ENCODE peak calls at places on chromosomes 4 and X, in seven cellular contexts. One of them, this sample, is unnamed.

GRCh38 chrX:134933911-134934310 is 56.9 kb upstream of the SMIM10 start:
- DNase-seq in AG04450: no peak
- DNase-seq in dorsolateral prefrontal cortex: no peak
- DNase-seq in pancreas: no peak
- DNase-seq in kidney epithelial cell: no peak
- DNase-seq in gastrocnemius medialis: no peak
- DNase-seq in testis: no peak
- DNase-seq in this sample: no peak

GRCh38 chr4:140049924-140050681 is 103.9 kb downstream of the MAML3 start:
- DNase-seq in testis: peak; percentile 32
- DNase-seq in kidney epithelial cell: no peak
- DNase-seq in gastrocnemius medialis: no peak
- DNase-seq in dorsolateral prefrontal cortex: no peak
- DNase-seq in pancreas: no peak
- DNase-seq in AG04450: no peak
- DNase-seq in this sample: no peak

GRCh38 chr4:103719320-103720204 is at the start of gene TACR3:
- DNase-seq in testis: peak; percentile 14
- DNase-seq in pancreas: no peak
- DNase-seq in gastrocnemius medialis: no peak
- DNase-seq in dorsolateral prefrontal cortex: no peak
- DNase-seq in AG04450: no peak
- DNase-seq in kidney epithelial cell: no peak
- DNase-seq in this sample: no peak

GRCh38 chrX:19728915-19729314 is 158.5 kb downstream of the SH3KBP1 start:
- DNase-seq in dorsolateral prefrontal cortex: no peak
- DNase-seq in AG04450: no peak
- DNase-seq in pancreas: no peak
- DNase-seq in testis: no peak
- DNase-seq in kidney epithelial cell: no peak
- DNase-seq in gastrocnemius medialis: no peak
- DNase-seq in this sample: no peak

GRCh38 chrX:54798137-54798536 is at the start of gene ITIH6:
- DNase-seq in pancreas: no peak
- DNase-seq in AG04450: no peak
- DNase-seq in kidney epithelial cell: no peak
- DNase-seq in testis: no peak
- DNase-seq in gastrocnemius medialis: no peak
- DNase-seq in dorsolateral prefrontal cortex: no peak
- DNase-seq in this sample: no peak

GRCh38 chrX:68941385-68941952 is 112.6 kb downstream of the EFNB1 start:
- DNase-seq in kidney epithelial cell: no peak
- DNase-seq in testis: no peak
- DNase-seq in pancreas: no peak
- DNase-seq in gastrocnemius medialis: no peak
- DNase-seq in AG04450: no peak
- DNase-seq in dorsolateral prefrontal cortex: no peak
- DNase-seq in this sample: no peak

GRCh38 chr4:38672247-38673071 is 8.5 kb downstream of the KLF3 start:
- DNase-seq in gastrocnemius medialis: no peak
- DNase-seq in testis: no peak
- DNase-seq in kidney epithelial cell: no peak
- DNase-seq in AG04450: no peak
- DNase-seq in pancreas: no peak
- DNase-seq in dorsolateral prefrontal cortex: no peak
- DNase-seq in this sample: no peak

GRCh38 chrX:32571579-32571978 is 639.8 kb downstream of the DMD start:
- DNase-seq in testis: no peak
- DNase-seq in dorsolateral prefrontal cortex: no peak
- DNase-seq in kidney epithelial cell: no peak
- DNase-seq in gastrocnemius medialis: no peak
- DNase-seq in pancreas: no peak
- DNase-seq in AG04450: no peak
- DNase-seq in this sample: no peak

GRCh38 chrX:153609917-153610833 is 11.2 kb upstream of the CCNQ start:
- DNase-seq in AG04450: peak; percentile 18
- DNase-seq in pancreas: peak; percentile 75
- DNase-seq in gastrocnemius medialis: peak; percentile 47
- DNase-seq in testis: peak; percentile 81
- DNase-seq in dorsolateral prefrontal cortex: peak; percentile 78
- DNase-seq in kidney epithelial cell: peak; percentile 1
- DNase-seq in this sample: peak; percentile 23

GRCh38 chr4:174244441-174244840 is 39.0 kb downstream of the FBXO8 start:
- DNase-seq in kidney epithelial cell: no peak
- DNase-seq in pancreas: no peak
- DNase-seq in testis: no peak
- DNase-seq in dorsolateral prefrontal cortex: no peak
- DNase-seq in AG04450: no peak
- DNase-seq in gastrocnemius medialis: no peak
- DNase-seq in this sample: no peak

GRCh38 chr4:166501941-166502382 is 628.9 kb downstream of the TLL1 start:
- DNase-seq in AG04450: no peak
- DNase-seq in gastrocnemius medialis: no peak
- DNase-seq in kidney epithelial cell: no peak
- DNase-seq in pancreas: peak; percentile 21
- DNase-seq in dorsolateral prefrontal cortex: no peak
- DNase-seq in testis: peak; percentile 75
- DNase-seq in this sample: no peak

GRCh38 chrX:131633285-131633917 is 89.5 kb downstream of the OR13H1 start:
- DNase-seq in gastrocnemius medialis: peak; percentile 15
- DNase-seq in AG04450: no peak
- DNase-seq in pancreas: peak; percentile 41
- DNase-seq in kidney epithelial cell: peak; percentile 2
- DNase-seq in testis: peak; percentile 64
- DNase-seq in dorsolateral prefrontal cortex: no peak
- DNase-seq in this sample: peak; percentile 32

GRCh38 chr4:3294401-3295241 is 1.8 kb downstream of the RGS12 start:
- DNase-seq in AG04450: no peak
- DNase-seq in kidney epithelial cell: no peak
- DNase-seq in testis: no peak
- DNase-seq in pancreas: no peak
- DNase-seq in gastrocnemius medialis: no peak
- DNase-seq in dorsolateral prefrontal cortex: no peak
- DNase-seq in this sample: no peak

GRCh38 chrX:336227-336626 is 17.6 kb upstream of the GTPBP6 start:
- DNase-seq in testis: no peak
- DNase-seq in kidney epithelial cell: no peak
- DNase-seq in gastrocnemius medialis: no peak
- DNase-seq in pancreas: no peak
- DNase-seq in AG04450: no peak
- DNase-seq in dorsolateral prefrontal cortex: no peak
- DNase-seq in this sample: no peak

GRCh38 chrX:21698274-21698673 is 40.1 kb upstream of the KLHL34 start:
- DNase-seq in testis: no peak
- DNase-seq in gastrocnemius medialis: no peak
- DNase-seq in kidney epithelial cell: no peak
- DNase-seq in dorsolateral prefrontal cortex: no peak
- DNase-seq in pancreas: no peak
- DNase-seq in AG04450: no peak
- DNase-seq in this sample: no peak

GRCh38 chrX:97740044-97740443 is 856.3 kb downstream of the RPA4 start:
- DNase-seq in AG04450: no peak
- DNase-seq in testis: no peak
- DNase-seq in dorsolateral prefrontal cortex: no peak
- DNase-seq in gastrocnemius medialis: no peak
- DNase-seq in pancreas: no peak
- DNase-seq in kidney epithelial cell: no peak
- DNase-seq in this sample: no peak

GRCh38 chr4:102867278-102868152 is 1.3 kb upstream of the CISD2 start:
- DNase-seq in testis: no peak
- DNase-seq in AG04450: no peak
- DNase-seq in dorsolateral prefrontal cortex: no peak
- DNase-seq in kidney epithelial cell: no peak
- DNase-seq in pancreas: no peak
- DNase-seq in gastrocnemius medialis: no peak
- DNase-seq in this sample: no peak

GRCh38 chrX:12496343-12496742 is 294.9 kb upstream of the PRPS2 start:
- DNase-seq in pancreas: no peak
- DNase-seq in dorsolateral prefrontal cortex: no peak
- DNase-seq in gastrocnemius medialis: no peak
- DNase-seq in kidney epithelial cell: no peak
- DNase-seq in testis: peak; percentile 21
- DNase-seq in AG04450: no peak
- DNase-seq in this sample: no peak

GRCh38 chr4:8916251-8916913 is 44.7 kb upstream of the HMX1 start:
- DNase-seq in AG04450: no peak
- DNase-seq in testis: no peak
- DNase-seq in pancreas: no peak
- DNase-seq in kidney epithelial cell: no peak
- DNase-seq in gastrocnemius medialis: no peak
- DNase-seq in dorsolateral prefrontal cortex: peak; percentile 26
- DNase-seq in this sample: no peak

GRCh38 chr4:4479366-4479765 is 62.5 kb downstream of the STX18 start:
- DNase-seq in pancreas: no peak
- DNase-seq in gastrocnemius medialis: no peak
- DNase-seq in testis: no peak
- DNase-seq in AG04450: no peak
- DNase-seq in dorsolateral prefrontal cortex: no peak
- DNase-seq in kidney epithelial cell: no peak
- DNase-seq in this sample: no peak

GRCh38 chr4:155234206-155234605 is 25.8 kb downstream of the NPY2R start:
- DNase-seq in gastrocnemius medialis: no peak
- DNase-seq in testis: no peak
- DNase-seq in dorsolateral prefrontal cortex: no peak
- DNase-seq in AG04450: no peak
- DNase-seq in kidney epithelial cell: no peak
- DNase-seq in pancreas: no peak
- DNase-seq in this sample: no peak

GRCh38 chrX:51742586-51742985 is 656 bp upstream of the GSPT2 start:
- DNase-seq in pancreas: no peak
- DNase-seq in kidney epithelial cell: no peak
- DNase-seq in AG04450: no peak
- DNase-seq in gastrocnemius medialis: no peak
- DNase-seq in testis: no peak
- DNase-seq in dorsolateral prefrontal cortex: no peak
- DNase-seq in this sample: no peak
- H3K4me3 ChIP-seq in pancreas: no peak overlapping the region
- H3K4me3 ChIP-seq in kidney epithelial cell: no peak overlapping the region
- H3K4me3 ChIP-seq in AG04450: no peak overlapping the region
- H3K4me3 ChIP-seq in gastrocnemius medialis: peak overlapping the region; percentile 73
- H3K4me3 ChIP-seq in testis: no peak overlapping the region
- H3K4me3 ChIP-seq in dorsolateral prefrontal cortex: peak overlapping the region; percentile 64
- H3K4me3 ChIP-seq in this sample: no peak overlapping the region

GRCh38 chrX:64571011-64571410 is 175.8 kb upstream of the MTMR8 start:
- DNase-seq in dorsolateral prefrontal cortex: no peak
- DNase-seq in pancreas: no peak
- DNase-seq in kidney epithelial cell: no peak
- DNase-seq in AG04450: no peak
- DNase-seq in gastrocnemius medialis: no peak
- DNase-seq in testis: no peak
- DNase-seq in this sample: no peak

GRCh38 chrX:64570204-64570603 is 175.0 kb upstream of the MTMR8 start:
- DNase-seq in dorsolateral prefrontal cortex: no peak
- DNase-seq in kidney epithelial cell: no peak
- DNase-seq in gastrocnemius medialis: no peak
- DNase-seq in pancreas: no peak
- DNase-seq in testis: no peak
- DNase-seq in AG04450: no peak
- DNase-seq in this sample: no peak
- TF ChIP-seq CTCF in dorsolateral prefrontal cortex: no peak
- TF ChIP-seq CTCF in kidney epithelial cell: no peak
- TF ChIP-seq CTCF in gastrocnemius medialis: no peak
- TF ChIP-seq CTCF in pancreas: no peak
- TF ChIP-seq CTCF in testis: no peak
- TF ChIP-seq CTCF in AG04450: no peak
- TF ChIP-seq CTCF in this sample: no peak

GRCh38 chrX:107827137-107827831 is 1.6 kb downstream of the MID2 start:
- DNase-seq in dorsolateral prefrontal cortex: no peak
- DNase-seq in gastrocnemius medialis: no peak
- DNase-seq in pancreas: no peak
- DNase-seq in AG04450: no peak
- DNase-seq in testis: no peak
- DNase-seq in kidney epithelial cell: no peak
- DNase-seq in this sample: no peak
- H3K4me3 ChIP-seq in dorsolateral prefrontal cortex: peak overlapping the region; percentile 43
- H3K4me3 ChIP-seq in gastrocnemius medialis: peak overlapping the region; percentile 66
- H3K4me3 ChIP-seq in pancreas: peak overlapping the region; percentile 35
- H3K4me3 ChIP-seq in AG04450: peak overlapping the region; percentile 20
- H3K4me3 ChIP-seq in testis: peak overlapping the region; percentile 63
- H3K4me3 ChIP-seq in kidney epithelial cell: peak overlapping the region; percentile 48
- H3K4me3 ChIP-seq in this sample: no peak overlapping the region

GRCh38 chrX:58025979-58026378 is 115.7 kb upstream of the ZXDA start:
- DNase-seq in gastrocnemius medialis: no peak
- DNase-seq in dorsolateral prefrontal cortex: no peak
- DNase-seq in AG04450: no peak
- DNase-seq in testis: peak; percentile 38
- DNase-seq in pancreas: no peak
- DNase-seq in kidney epithelial cell: no peak
- DNase-seq in this sample: no peak
- TF ChIP-seq CTCF in gastrocnemius medialis: peak; percentile 39
- TF ChIP-seq CTCF in dorsolateral prefrontal cortex: peak; percentile 56
- TF ChIP-seq CTCF in AG04450: peak; percentile 17
- TF ChIP-seq CTCF in testis: no peak
- TF ChIP-seq CTCF in pancreas: peak; percentile 35
- TF ChIP-seq CTCF in kidney epithelial cell: peak; percentile 31
- TF ChIP-seq CTCF in this sample: peak; percentile 14

DNA sequence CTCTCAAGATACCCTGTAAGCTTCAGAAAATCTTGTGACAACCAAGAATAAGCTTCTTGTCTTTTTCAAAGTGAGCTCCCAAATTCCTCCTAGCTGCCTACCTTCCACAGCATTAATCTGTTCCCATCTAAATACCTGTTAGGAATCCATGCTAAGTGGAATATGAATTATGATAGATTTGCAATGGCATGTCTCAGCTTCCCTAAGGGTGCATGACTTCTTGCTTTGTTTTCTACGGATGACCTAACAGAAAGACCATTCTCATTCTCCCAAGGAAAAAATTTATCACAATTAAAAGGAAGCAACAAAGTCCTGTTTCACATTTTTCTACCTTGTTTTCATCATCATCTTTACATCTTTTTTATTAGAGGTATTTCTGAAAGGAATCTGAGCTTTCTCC is 532.7 kb downstream of the GRXCR1 start:
- DNase-seq in dorsolateral prefrontal cortex: no peak
- DNase-seq in testis: no peak
- DNase-seq in kidney epithelial cell: no peak
- DNase-seq in pancreas: no peak
- DNase-seq in gastrocnemius medialis: no peak
- DNase-seq in AG04450: no peak
- DNase-seq in this sample: no peak
- H3K4me3 ChIP-seq in dorsolateral prefrontal cortex: no peak overlapping the region
- H3K4me3 ChIP-seq in testis: no peak overlapping the region
- H3K4me3 ChIP-seq in kidney epithelial cell: no peak overlapping the region
- H3K4me3 ChIP-seq in pancreas: no peak overlapping the region
- H3K4me3 ChIP-seq in gastrocnemius medialis: no peak overlapping the region
- H3K4me3 ChIP-seq in AG04450: no peak overlapping the region
- H3K4me3 ChIP-seq in this sample: no peak overlapping the region